ENCODE peak calls at places on chromosomes 11 and 22, in four cellular contexts. C, Q, G and D are unnamed samples.
A peak's percentile ranks its signal among the peaks of the same experiment; 100 is the strongest.

GRCh38 chr11:125591659-125592304 is 870 bp upstream of the STT3A start:
- DNase-seq in C (peak; percentile 34), Q (no peak), G (peak; percentile 9), D (peak; percentile 23)

GRCh38 chr22:42595434-42595833 is 19.2 kb downstream of the POLDIP3 start:
- DNase-seq in C (no peak), Q (no peak), G (no peak), D (peak; percentile 91)

GRCh38 chr11:46332568-46333128 is 14.6 kb upstream of the DGKZ start:
- DNase-seq in C (peak; percentile 35), Q (no peak), G (no peak), D (no peak)

GRCh38 chr11:120832609-120833221 is 191.2 kb upstream of the TBCEL start:
- DNase-seq in C (no peak), Q (no peak), G (no peak), D (no peak)

GRCh38 chr22:50281957-50282356 is 11.8 kb upstream of the MAPK11 start:
- DNase-seq in C (no peak), Q (no peak), G (no peak), D (no peak)

GRCh38 chr11:41392591-41392990 is 66.9 kb downstream of the LRRC4C start:
- DNase-seq in C (no peak), Q (no peak), G (no peak), D (no peak)

GRCh38 chr22:22763512-22763911 is 119.1 kb downstream of the GGTLC2 start:
- DNase-seq in C (no peak), Q (no peak), G (no peak), D (no peak)

GRCh38 chr11:113906038-113906437 is 1.4 kb downstream of the HTR3B start:
- DNase-seq in C (no peak), Q (no peak), G (no peak), D (peak; percentile 72)

GRCh38 chr22:27795053-27795452 is 6.5 kb downstream of the MN1 start:
- DNase-seq in C (no peak), Q (peak; percentile 56), G (no peak), D (no peak)

GRCh38 chr11:27698872-27699241 is 1.4 kb downstream of the BDNF start:
- DNase-seq in C (peak; percentile 73), Q (peak; percentile 84), G (peak; percentile 20), D (peak; percentile 89)

GRCh38 chr11:7451520-7451919 is 33.8 kb upstream of the OLFML1 start:
- DNase-seq in C (no peak), Q (no peak), G (no peak), D (no peak)

GRCh38 chr22:47616396-47617020 is 854.1 kb downstream of the TBC1D22A start:
- DNase-seq in C (no peak), Q (no peak), G (no peak), D (no peak)

GRCh38 chr11:61697093-61697492 is 16.9 kb downstream of the DAGLA start:
- DNase-seq in C (no peak), Q (no peak), G (no peak), D (no peak)

GRCh38 chr11:70595452-70595851 is 197.1 kb downstream of the CTTN start:
- DNase-seq in C (no peak), Q (no peak), G (no peak), D (no peak)

GRCh38 chr11:61124574-61125309 is 22.5 kb downstream of the CD5 start:
- DNase-seq in C (no peak), Q (no peak), G (no peak), D (no peak)

GRCh38 chr22:30460147-30460546 is 11.7 kb downstream of the SEC14L3 start:
- DNase-seq in C (no peak), Q (peak; percentile 64), G (no peak), D (no peak)

GRCh38 chr11:8049084-8049483 is 31.9 kb upstream of the TUB start:
- DNase-seq in C (no peak), Q (no peak), G (no peak), D (no peak)

GRCh38 chr11:59755701-59756495 is 722 bp downstream of the STX3 start:
- DNase-seq in C (peak; percentile 17), Q (peak; percentile 84), G (peak; percentile 33), D (peak; percentile 86)

GRCh38 chr22:23289851-23290724 is 109.8 kb downstream of the BCR start:
- DNase-seq in C (peak; percentile 82), Q (peak; percentile 75), G (peak; percentile 41), D (peak; percentile 47)

GRCh38 chr11:119424775-119425174 is 1.8 kb upstream of the THY1 start:
- DNase-seq in C (no peak), Q (no peak), G (no peak), D (no peak)

GRCh38 chr22:35575116-35575748 is 34.6 kb downstream of the RASD2 start:
- DNase-seq in C (no peak), Q (no peak), G (no peak), D (no peak)

GRCh38 chr11:128701086-128701485 is 7.2 kb downstream of the FLI1 start:
- DNase-seq in C (no peak), Q (no peak), G (no peak), D (no peak)

GRCh38 chr11:3865388-3866193 is 10.1 kb downstream of the STIM1 start:
- DNase-seq in C (no peak), Q (no peak), G (no peak), D (peak; percentile 74)

GRCh38 chr11:12430351-12430750 is 53.0 kb downstream of the PARVA start:
- DNase-seq in C (no peak), Q (no peak), G (no peak), D (peak; percentile 87)

GRCh38 chr11:9153651-9154050 is 62.3 kb upstream of the SCUBE2 start:
- DNase-seq in C (no peak), Q (no peak), G (no peak), D (no peak)

GRCh38 chr11:125933030-125933813 is 12.6 kb upstream of the VSIG10L2 start:
- DNase-seq in C (no peak), Q (no peak), G (no peak), D (no peak)

GRCh38 chr22:21451545-21452520 is 15.4 kb upstream of the TMEM191C start:
- DNase-seq in C (no peak), Q (no peak), G (no peak), D (no peak)

GRCh38 chr11:59754494-59754858 is 700 bp upstream of the STX3 start:
- DNase-seq in C (peak; percentile 33), Q (no peak), G (no peak), D (peak; percentile 15)

GRCh38 chr22:19036523-19037273 is 85.5 kb downstream of the DGCR2 start:
- DNase-seq in C (no peak), Q (peak; percentile 72), G (no peak), D (peak; percentile 10)

GRCh38 chr11:119747868-119748660 is 19.1 kb upstream of the NECTIN1 start:
- DNase-seq in C (no peak), Q (no peak), G (no peak), D (no peak)

GRCh38 chr22:26453812-26454500 is 24.9 kb downstream of the ASPHD2 start:
- DNase-seq in C (no peak), Q (no peak), G (no peak), D (no peak)

GRCh38 chr11:63491614-63492372 is 826 bp upstream of the PLAAT5 start:
- DNase-seq in C (no peak), Q (no peak), G (no peak), D (peak; percentile 97)

GRCh38 chr11:33835143-33835878 is 56.6 kb downstream of the LMO2 start:
- DNase-seq in C (no peak), Q (no peak), G (no peak), D (peak; percentile 97)

GRCh38 chr11:124894606-124895430 is 2.8 kb downstream of the ROBO4 start:
- DNase-seq in C (no peak), Q (no peak), G (no peak), D (no peak)

GRCh38 chr11:129277216-129277838 is 85.2 kb upstream of the ARHGAP32 start:
- DNase-seq in C (no peak), Q (no peak), G (no peak), D (peak; percentile 19)

GRCh38 chr22:19057999-19058491 is 64.2 kb downstream of the DGCR2 start:
- DNase-seq in C (no peak), Q (peak; percentile 50), G (no peak), D (no peak)

GRCh38 chr22:49702068-49702397 is 125.6 kb downstream of the BRD1 start:
- DNase-seq in C (no peak), Q (no peak), G (no peak), D (no peak)

GRCh38 chr11:34050536-34050935 is 995 bp upstream of the CAPRIN1 start:
- DNase-seq in C (no peak), Q (no peak), G (no peak), D (no peak)

GRCh38 chr11:61132646-61133045 is 28.6 kb downstream of the VPS37C start:
- DNase-seq in C (no peak), Q (no peak), G (no peak), D (no peak)